ENCODE peak calls at places on chromosomes 16 and 17, in eight cellular contexts. One of them, this sample, is unnamed.

GRCh38 chr16:67555795-67556212 is 6.5 kb upstream of the CTCF start:
- DNase-seq in myocyte: no peak
- DNase-seq in astrocyte of the spinal cord: peak
- DNase-seq in activated naive CD4-positive, alpha-beta T cell: no peak
- DNase-seq in T-helper 17 cell: no peak
- DNase-seq in NCI-H1105 treated with DMSO at 0.1 percent for 48 hours: no peak
- DNase-seq in neuronal stem cell: no peak
- DNase-seq in IMR-90: peak
- DNase-seq in this sample: no peak

GRCh38 chr17:33154869-33155455 is 138.1 kb downstream of the ASIC2 start:
- DNase-seq in myocyte: no peak
- DNase-seq in astrocyte of the spinal cord: no peak
- DNase-seq in activated naive CD4-positive, alpha-beta T cell: no peak
- DNase-seq in T-helper 17 cell: no peak
- DNase-seq in NCI-H1105 treated with DMSO at 0.1 percent for 48 hours: no peak
- DNase-seq in neuronal stem cell: no peak
- DNase-seq in IMR-90: no peak
- DNase-seq in this sample: no peak

GRCh38 chr16:3458852-3459361 is 15.4 kb downstream of the NAA60 start:
- DNase-seq in myocyte: peak
- DNase-seq in astrocyte of the spinal cord: peak
- DNase-seq in activated naive CD4-positive, alpha-beta T cell: no peak
- DNase-seq in T-helper 17 cell: no peak
- DNase-seq in NCI-H1105 treated with DMSO at 0.1 percent for 48 hours: no peak
- DNase-seq in neuronal stem cell: no peak
- DNase-seq in IMR-90: peak
- DNase-seq in this sample: no peak

GRCh38 chr17:52084176-52084575 is 74.3 kb downstream of the CA10 start:
- DNase-seq in myocyte: no peak
- DNase-seq in astrocyte of the spinal cord: no peak
- DNase-seq in activated naive CD4-positive, alpha-beta T cell: no peak
- DNase-seq in T-helper 17 cell: no peak
- DNase-seq in NCI-H1105 treated with DMSO at 0.1 percent for 48 hours: no peak
- DNase-seq in neuronal stem cell: no peak
- DNase-seq in IMR-90: no peak
- DNase-seq in this sample: no peak

GRCh38 chr17:29709861-29710849 is 87.4 kb upstream of the CORO6 start:
- DNase-seq in myocyte: no peak
- DNase-seq in astrocyte of the spinal cord: no peak
- DNase-seq in activated naive CD4-positive, alpha-beta T cell: no peak
- DNase-seq in T-helper 17 cell: no peak
- DNase-seq in NCI-H1105 treated with DMSO at 0.1 percent for 48 hours: no peak
- DNase-seq in neuronal stem cell: no peak
- DNase-seq in IMR-90: peak
- DNase-seq in this sample: no peak

GRCh38 chr16:80806957-80807356 is 2.6 kb upstream of the CDYL2 start:
- DNase-seq in myocyte: no peak
- DNase-seq in astrocyte of the spinal cord: peak
- DNase-seq in activated naive CD4-positive, alpha-beta T cell: peak
- DNase-seq in T-helper 17 cell: no peak
- DNase-seq in NCI-H1105 treated with DMSO at 0.1 percent for 48 hours: no peak
- DNase-seq in neuronal stem cell: no peak
- DNase-seq in IMR-90: peak
- DNase-seq in this sample: peak

GRCh38 chr17:30113213-30113612 is 3.4 kb upstream of the NSRP1 start:
- DNase-seq in myocyte: peak
- DNase-seq in astrocyte of the spinal cord: peak
- DNase-seq in activated naive CD4-positive, alpha-beta T cell: no peak
- DNase-seq in T-helper 17 cell: no peak
- DNase-seq in NCI-H1105 treated with DMSO at 0.1 percent for 48 hours: no peak
- DNase-seq in neuronal stem cell: no peak
- DNase-seq in IMR-90: no peak
- DNase-seq in this sample: no peak

GRCh38 chr16:27302126-27302525 is 11.6 kb upstream of the IL4R start:
- DNase-seq in myocyte: no peak
- DNase-seq in astrocyte of the spinal cord: no peak
- DNase-seq in activated naive CD4-positive, alpha-beta T cell: no peak
- DNase-seq in T-helper 17 cell: no peak
- DNase-seq in NCI-H1105 treated with DMSO at 0.1 percent for 48 hours: no peak
- DNase-seq in neuronal stem cell: no peak
- DNase-seq in IMR-90: no peak
- DNase-seq in this sample: no peak

GRCh38 chr16:71537643-71538042 is 11.4 kb downstream of the CHST4 start:
- DNase-seq in myocyte: peak
- DNase-seq in astrocyte of the spinal cord: peak
- DNase-seq in activated naive CD4-positive, alpha-beta T cell: no peak
- DNase-seq in T-helper 17 cell: no peak
- DNase-seq in NCI-H1105 treated with DMSO at 0.1 percent for 48 hours: peak
- DNase-seq in neuronal stem cell: no peak
- DNase-seq in IMR-90: peak
- DNase-seq in this sample: no peak

GRCh38 chr17:5822281-5823060 is 238.2 kb upstream of the NLRP1 start:
- DNase-seq in myocyte: no peak
- DNase-seq in astrocyte of the spinal cord: no peak
- DNase-seq in activated naive CD4-positive, alpha-beta T cell: no peak
- DNase-seq in T-helper 17 cell: no peak
- DNase-seq in NCI-H1105 treated with DMSO at 0.1 percent for 48 hours: no peak
- DNase-seq in neuronal stem cell: no peak
- DNase-seq in IMR-90: no peak
- DNase-seq in this sample: no peak

GRCh38 chr16:20314575-20314974 is 12.7 kb downstream of the GP2 start:
- DNase-seq in myocyte: no peak
- DNase-seq in astrocyte of the spinal cord: no peak
- DNase-seq in activated naive CD4-positive, alpha-beta T cell: no peak
- DNase-seq in T-helper 17 cell: no peak
- DNase-seq in NCI-H1105 treated with DMSO at 0.1 percent for 48 hours: no peak
- DNase-seq in neuronal stem cell: no peak
- DNase-seq in IMR-90: no peak
- DNase-seq in this sample: no peak

GRCh38 chr16:50688083-50688482 is 5.3 kb upstream of the NOD2 start:
- DNase-seq in myocyte: no peak
- DNase-seq in astrocyte of the spinal cord: no peak
- DNase-seq in activated naive CD4-positive, alpha-beta T cell: no peak
- DNase-seq in T-helper 17 cell: no peak
- DNase-seq in NCI-H1105 treated with DMSO at 0.1 percent for 48 hours: no peak
- DNase-seq in neuronal stem cell: no peak
- DNase-seq in IMR-90: no peak
- DNase-seq in this sample: no peak

GRCh38 chr16:27264151-27264550 is 4.4 kb downstream of the NSMCE1 start:
- DNase-seq in myocyte: no peak
- DNase-seq in astrocyte of the spinal cord: peak
- DNase-seq in activated naive CD4-positive, alpha-beta T cell: no peak
- DNase-seq in T-helper 17 cell: no peak
- DNase-seq in NCI-H1105 treated with DMSO at 0.1 percent for 48 hours: no peak
- DNase-seq in neuronal stem cell: no peak
- DNase-seq in IMR-90: peak
- DNase-seq in this sample: no peak

GRCh38 chr16:2860826-2861567 is 3.0 kb upstream of the PRSS22 start:
- DNase-seq in myocyte: peak
- DNase-seq in astrocyte of the spinal cord: no peak
- DNase-seq in activated naive CD4-positive, alpha-beta T cell: no peak
- DNase-seq in T-helper 17 cell: no peak
- DNase-seq in NCI-H1105 treated with DMSO at 0.1 percent for 48 hours: no peak
- DNase-seq in neuronal stem cell: no peak
- DNase-seq in IMR-90: peak
- DNase-seq in this sample: no peak

GRCh38 chr16:4667203-4667983 is 26.0 kb upstream of the NUDT16L1 start:
- DNase-seq in myocyte: no peak
- DNase-seq in astrocyte of the spinal cord: no peak
- DNase-seq in activated naive CD4-positive, alpha-beta T cell: no peak
- DNase-seq in T-helper 17 cell: no peak
- DNase-seq in NCI-H1105 treated with DMSO at 0.1 percent for 48 hours: no peak
- DNase-seq in neuronal stem cell: no peak
- DNase-seq in IMR-90: no peak
- DNase-seq in this sample: no peak

GRCh38 chr17:43217614-43218087 is 6.0 kb downstream of the TMEM106A start:
- DNase-seq in myocyte: no peak
- DNase-seq in astrocyte of the spinal cord: no peak
- DNase-seq in activated naive CD4-positive, alpha-beta T cell: no peak
- DNase-seq in T-helper 17 cell: no peak
- DNase-seq in NCI-H1105 treated with DMSO at 0.1 percent for 48 hours: no peak
- DNase-seq in neuronal stem cell: no peak
- DNase-seq in IMR-90: no peak
- DNase-seq in this sample: no peak

GRCh38 chr17:63932008-63932561 is at the start of gene CD79B:
- DNase-seq in myocyte: no peak
- DNase-seq in astrocyte of the spinal cord: no peak
- DNase-seq in activated naive CD4-positive, alpha-beta T cell: no peak
- DNase-seq in T-helper 17 cell: no peak
- DNase-seq in NCI-H1105 treated with DMSO at 0.1 percent for 48 hours: no peak
- DNase-seq in neuronal stem cell: no peak
- DNase-seq in IMR-90: no peak
- DNase-seq in this sample: no peak

GRCh38 chr16:57775661-57776469 is 26.4 kb downstream of the KIFC3 start:
- DNase-seq in myocyte: peak
- DNase-seq in astrocyte of the spinal cord: peak
- DNase-seq in activated naive CD4-positive, alpha-beta T cell: no peak
- DNase-seq in T-helper 17 cell: no peak
- DNase-seq in NCI-H1105 treated with DMSO at 0.1 percent for 48 hours: no peak
- DNase-seq in neuronal stem cell: peak
- DNase-seq in IMR-90: no peak
- DNase-seq in this sample: no peak